ENCODE peak calls at places on chromosome 1, in seven cellular contexts. B is fibroblast of the aortic adventitia; D is HuH-7.5; O is neural crest cell; S is Daoy; J is stimulated activated CD4-positive, alpha-beta T cell treated with anti-CD3 and anti-CD28 coated beads, TNF-alpha, amount 100 ng/mL, for 4 hours; E is iris pigment epithelial cell. H is an unnamed sample.

GRCh38 chr1:187121661-187122060 is 292.9 kb downstream of the PLA2G4A start:
- DNase-seq in E (no peak), J (no peak), O (no peak), S (no peak), D (no peak), B (no peak), H (no peak)

GRCh38 chr1:178869114-178869697 is 1.7 kb downstream of the ANGPTL1 start:
- DNase-seq in S (no peak), J (no peak), E (peak), D (no peak), O (no peak), B (peak), H (peak)

GRCh38 chr1:6039031-6039430 is 6.7 kb upstream of the KCNAB2 start:
- DNase-seq in S (no peak), O (no peak), B (no peak), J (no peak), E (no peak), D (no peak), H (no peak)

GRCh38 chr1:213273546-213273945 is 222.5 kb downstream of the RPS6KC1 start:
- DNase-seq in S (no peak), D (no peak), J (no peak), B (peak), E (no peak), O (no peak), H (no peak)

GRCh38 chr1:31760422-31760900 is 3.7 kb downstream of the ADGRB2 start:
- DNase-seq in E (no peak), D (peak), O (no peak), J (no peak), B (no peak), S (peak), H (no peak)

GRCh38 chr1:47175227-47175934 is 14.5 kb downstream of the PDZK1IP1 start:
- DNase-seq in E (peak), O (peak), S (peak), D (peak), B (peak), J (no peak), H (peak)

GRCh38 chr1:10965621-10966226 is 46.7 kb upstream of the TARDBP start:
- DNase-seq in B (peak), E (peak), J (no peak), S (peak), O (no peak), D (no peak), H (no peak)

GRCh38 chr1:204600968-204601367 is 84.6 kb downstream of the LRRN2 start:
- DNase-seq in S (no peak), J (no peak), E (no peak), D (peak), B (no peak), O (no peak), H (no peak)

GRCh38 chr1:15835205-15835740 is 12.2 kb upstream of the SPEN start:
- DNase-seq in E (no peak), J (no peak), B (no peak), S (no peak), D (no peak), O (no peak), H (no peak)

GRCh38 chr1:82625562-82625961 is 824.8 kb downstream of the ADGRL2 start:
- DNase-seq in O (no peak), D (no peak), S (no peak), J (no peak), E (no peak), B (no peak), H (no peak)

GRCh38 chr1:212256404-212256803 is 28.8 kb upstream of the PPP2R5A start:
- DNase-seq in J (no peak), E (no peak), D (no peak), O (no peak), B (no peak), S (no peak), H (no peak)

GRCh38 chr1:102970496-102971078 is 137.7 kb downstream of the COL11A1 start:
- DNase-seq in B (peak), J (no peak), S (peak), O (peak), D (peak), E (peak), H (peak)

GRCh38 chr1:116168277-116169032 is 57.3 kb downstream of the MAB21L3 start:
- DNase-seq in J (peak), S (peak), O (peak), E (peak), B (peak), D (peak), H (peak)

GRCh38 chr1:21254335-21254951 is 35.8 kb downstream of the ECE1 start:
- DNase-seq in S (no peak), O (no peak), B (peak), D (no peak), J (no peak), E (no peak), H (no peak)

GRCh38 chr1:23114424-23115079 is 54.1 kb downstream of the LUZP1 start:
- DNase-seq in D (no peak), S (no peak), J (no peak), B (peak), O (no peak), E (no peak), H (no peak)